ENCODE peak calls at places on chromosomes 3 and 15, in five cellular contexts. B, S, C, M and X are unnamed samples.

GRCh38 chr3:188051801-188052228 is 102.1 kb upstream of the LPP start:
- DNase-seq in B (peak), S (no peak), C (no peak), M (no peak), X (no peak)

GRCh38 chr15:39699531-39700110 is 83.0 kb downstream of the FSIP1 start:
- DNase-seq in B (no peak), S (no peak), C (no peak), M (no peak), X (no peak)

GRCh38 chr3:53478166-53478830 is 16.1 kb upstream of the CACNA1D start:
- DNase-seq in B (no peak), S (no peak), C (no peak), M (no peak), X (peak)

GRCh38 chr3:10404377-10404776 is 83.5 kb upstream of the SEC13 start:
- DNase-seq in B (no peak), S (no peak), C (no peak), M (no peak), X (no peak)

GRCh38 chr3:79297242-79297641 is 470.6 kb downstream of the ROBO1 start:
- DNase-seq in B (peak), S (no peak), C (peak), M (peak), X (no peak)

GRCh38 chr3:111578867-111579266 is 16.3 kb downstream of the ZBED2 start:
- DNase-seq in B (no peak), S (no peak), C (no peak), M (no peak), X (no peak)

GRCh38 chr3:115512565-115513410 is 110.5 kb upstream of the GAP43 start:
- DNase-seq in B (peak), S (no peak), C (peak), M (no peak), X (no peak)

GRCh38 chr3:179760944-179761343 is 108.1 kb downstream of the USP13 start:
- DNase-seq in B (peak), S (no peak), C (peak), M (no peak), X (no peak)

GRCh38 chr15:66931768-66932633 is 133.4 kb upstream of the SMAD3 start:
- DNase-seq in B (peak), S (no peak), C (peak), M (no peak), X (no peak)

GRCh38 chr3:157290761-157291160 is 130.8 kb upstream of the CCNL1 start:
- DNase-seq in B (peak), S (no peak), C (peak), M (peak), X (no peak)

GRCh38 chr3:64815195-64815627 is 127.4 kb upstream of the ADAMTS9 start:
- DNase-seq in B (peak), S (no peak), C (no peak), M (no peak), X (peak)

GRCh38 chr15:20357139-20358065 is 184.2 kb downstream of the GOLGA6L6 start:
- DNase-seq in B (no peak), S (no peak), C (no peak), M (no peak), X (no peak)

GRCh38 chr3:172145287-172145686 is 105.9 kb downstream of the FNDC3B start:
- DNase-seq in B (no peak), S (peak), C (no peak), M (no peak), X (no peak)

GRCh38 chr3:185823280-185824044 is 1.4 kb downstream of the IGF2BP2 start:
- DNase-seq in B (peak), S (no peak), C (no peak), M (no peak), X (no peak)

GRCh38 chr15:47726399-47726823 is 9.1 kb downstream of the SEMA6D start:
- DNase-seq in B (no peak), S (no peak), C (no peak), M (no peak), X (peak)

GRCh38 chr15:43977072-43977884 is 150.5 kb downstream of the WDR76 start:
- DNase-seq in B (no peak), S (peak), C (no peak), M (no peak), X (no peak)

GRCh38 chr3:141326123-141326522 is 42.2 kb upstream of the ZBTB38 start:
- DNase-seq in B (no peak), S (no peak), C (no peak), M (no peak), X (no peak)

GRCh38 chr3:65889707-65890099 is 149.0 kb downstream of the MAGI1 start:
- DNase-seq in B (no peak), S (no peak), C (no peak), M (no peak), X (no peak)

GRCh38 chr3:42855219-42855546 is 20.5 kb downstream of the CYP8B1 start:
- DNase-seq in B (no peak), S (no peak), C (no peak), M (no peak), X (no peak)

GRCh38 chr3:70608434-70608833 is 296.0 kb upstream of the MDFIC2 start:
- DNase-seq in B (no peak), S (no peak), C (no peak), M (no peak), X (peak)

GRCh38 chr15:79322945-79323344 is 12.0 kb downstream of the TMED3 start:
- DNase-seq in B (no peak), S (no peak), C (no peak), M (no peak), X (no peak)

GRCh38 chr3:108153451-108153981 is 62.7 kb upstream of the CD47 start:
- DNase-seq in B (peak), S (peak), C (no peak), M (no peak), X (peak)

GRCh38 chr3:65251375-65251774 is 563.6 kb upstream of the ADAMTS9 start:
- DNase-seq in B (no peak), S (no peak), C (no peak), M (no peak), X (no peak)

GRCh38 chr3:72517804-72518442 is 330.3 kb downstream of the SHQ1 start:
- DNase-seq in B (peak), S (no peak), C (no peak), M (no peak), X (no peak)

GRCh38 chr3:42505203-42505848 is 2.9 kb downstream of the VIPR1 start:
- DNase-seq in B (no peak), S (no peak), C (no peak), M (no peak), X (no peak)

GRCh38 chr3:16240229-16241023 is 24.3 kb downstream of the DPH3 start:
- DNase-seq in B (peak), S (no peak), C (no peak), M (peak), X (no peak)

GRCh38 chr3:4418156-4418555 is 48.9 kb downstream of the SUMF1 start:
- DNase-seq in B (no peak), S (no peak), C (no peak), M (no peak), X (no peak)

GRCh38 chr15:69661446-69661845 is 208.8 kb downstream of the RPLP1 start:
- DNase-seq in B (no peak), S (no peak), C (no peak), M (no peak), X (no peak)

GRCh38 chr15:55993804-55994539 is 560 bp upstream of the NEDD4 start:
- DNase-seq in B (peak), S (no peak), C (no peak), M (no peak), X (peak)

GRCh38 chr3:62372621-62373041 is 719 bp downstream of the FEZF2 start:
- DNase-seq in B (no peak), S (no peak), C (no peak), M (no peak), X (no peak)
- H3K4me3 ChIP-seq in B (no peak), S (no peak), C (no peak), M (no peak), X (no peak)

DNA sequence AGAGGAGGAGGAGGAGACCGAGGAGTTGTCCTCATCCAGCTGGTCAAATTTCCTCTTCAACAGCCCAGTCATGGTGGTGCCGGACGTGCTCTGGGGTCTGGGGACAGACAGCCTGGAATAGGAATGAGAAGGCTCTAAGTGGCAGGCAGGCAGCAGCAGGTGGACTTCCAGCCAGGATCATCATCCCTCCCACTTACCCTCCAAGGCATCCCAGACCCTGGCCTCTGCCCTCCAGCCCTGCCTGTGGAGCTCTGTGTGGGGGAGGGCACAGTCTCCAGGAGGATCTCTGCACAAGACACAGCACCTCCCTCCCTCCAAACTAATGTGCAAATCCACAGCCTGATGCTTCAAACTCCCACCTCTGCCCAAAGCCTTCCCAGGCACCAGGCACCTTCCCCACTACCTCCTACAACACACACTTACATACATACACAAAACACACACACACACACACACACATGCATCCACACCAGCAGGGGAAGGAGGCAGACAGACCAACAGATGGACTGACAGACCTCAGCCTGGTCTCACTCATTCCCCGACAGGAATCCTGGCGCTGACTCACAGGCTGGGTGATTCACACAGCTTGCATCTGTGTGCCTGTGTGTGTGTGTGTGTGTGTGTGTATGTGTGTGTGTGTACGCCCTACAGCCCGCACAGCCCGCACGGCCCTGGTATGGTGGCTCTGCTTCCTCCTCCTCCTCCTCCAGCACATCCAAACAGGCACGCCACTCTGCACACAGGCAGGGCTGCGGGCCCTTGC is 6.6 kb downstream of the CSRNP1 start:
- DNase-seq in B (peak), S (peak), C (peak), M (peak), X (peak)
- H3K4me3 ChIP-seq in B (peak), S (peak), C (peak), M (peak), X (peak)

DNA sequence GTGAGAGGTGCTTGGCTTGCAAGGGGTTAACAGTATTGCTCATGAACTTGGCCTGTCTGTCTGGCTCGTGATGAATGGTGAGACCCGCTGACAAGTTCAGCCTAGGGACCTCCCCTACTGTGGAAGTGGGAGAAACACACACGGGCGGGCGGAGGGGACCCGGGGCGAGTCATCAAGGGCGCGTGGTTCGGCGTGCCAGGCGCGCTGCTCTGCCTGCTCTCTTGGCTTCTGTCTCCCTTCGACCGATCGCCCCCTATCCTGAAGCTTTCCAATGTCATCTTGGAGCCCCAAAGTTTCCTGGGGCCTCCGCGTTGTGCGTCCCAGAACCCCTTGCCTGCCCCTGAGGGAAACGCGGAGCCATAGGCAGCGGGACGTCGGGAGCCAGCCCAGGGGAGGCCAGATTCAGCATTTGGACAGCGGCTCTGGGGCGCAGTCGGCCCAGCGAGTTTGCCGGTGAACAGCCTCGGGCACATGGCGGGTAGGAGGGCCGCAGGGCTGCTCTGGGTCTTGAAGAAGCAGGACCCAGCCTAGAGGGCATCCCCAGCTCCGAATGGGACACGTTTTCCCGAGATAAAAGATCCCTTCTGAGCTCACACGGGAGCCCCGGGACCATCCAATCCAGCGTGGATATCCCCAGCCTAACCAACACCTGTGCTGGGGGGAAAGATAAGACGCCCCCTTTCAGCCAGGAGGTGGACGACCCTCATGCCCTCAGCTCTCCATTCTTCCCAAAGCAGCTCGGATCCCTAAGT is 27.0 kb upstream of the POLG start:
- DNase-seq in B (peak), S (no peak), C (peak), M (no peak), X (no peak)
- H3K4me3 ChIP-seq in B (no peak), S (no peak), C (no peak), M (no peak), X (no peak)

DNA sequence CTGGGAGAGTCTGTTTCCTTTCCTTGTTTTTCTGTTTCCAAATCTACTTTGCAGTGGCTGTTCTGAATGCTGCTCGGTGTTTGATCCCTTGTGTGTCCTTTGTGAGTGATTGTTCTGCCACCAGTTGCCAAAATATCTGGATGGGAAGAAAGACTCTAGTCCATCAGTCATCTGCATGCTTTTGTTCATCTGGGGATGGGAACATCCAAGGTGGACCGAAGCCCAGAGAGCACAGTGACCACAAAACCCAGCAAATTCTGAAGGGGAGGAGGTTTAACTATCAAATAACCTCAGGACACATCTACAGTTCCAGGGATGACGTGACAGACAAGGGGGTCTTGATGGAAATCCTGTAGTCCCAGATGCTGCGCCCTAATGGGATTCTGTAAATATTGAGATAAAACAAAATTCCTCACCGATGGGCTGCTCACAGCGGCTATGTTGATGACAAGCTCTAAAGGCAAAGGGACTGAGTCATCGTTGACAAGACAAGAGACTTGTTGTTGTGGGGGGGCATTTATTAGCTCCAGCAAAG is 199.7 kb upstream of the WNT5A start:
- DNase-seq in B (peak), S (no peak), C (no peak), M (no peak), X (no peak)
- H3K4me3 ChIP-seq in B (no peak), S (peak), C (no peak), M (no peak), X (no peak)

GRCh38 chr3:13234155-13234505 is 160.9 kb upstream of the IQSEC1 start:
- DNase-seq in B (no peak), S (no peak), C (no peak), M (no peak), X (no peak)
- H3K4me3 ChIP-seq in B (no peak), S (no peak), C (no peak), M (no peak), X (no peak)